ENCODE peak calls at places on chromosomes 4 and X, in seven cellular contexts. L, S, B, H, Q, P and D are unnamed samples.

GRCh38 chr4:98747659-98748091 is 89.3 kb upstream of the TSPAN5 start:
- DNase-seq in L (no peak), S (no peak), B (no peak), H (no peak), Q (no peak), P (no peak), D (no peak)

GRCh38 chrX:13750204-13750603 is 15.7 kb downstream of the OFD1 start:
- DNase-seq in L (no peak), S (peak), B (peak), H (peak), Q (no peak), P (peak), D (no peak)

GRCh38 chr4:26362745-26363439 is 42.1 kb downstream of the RBPJ start:
- DNase-seq in L (no peak), S (no peak), B (no peak), H (no peak), Q (no peak), P (no peak), D (no peak)

GRCh38 chrX:153333271-153333670 is 682 bp upstream of the ZNF275 start:
- DNase-seq in L (no peak), S (no peak), B (no peak), H (no peak), Q (no peak), P (no peak), D (no peak)

GRCh38 chrX:15436220-15436619 is 52.0 kb upstream of the VEGFD start:
- DNase-seq in L (no peak), S (no peak), B (no peak), H (no peak), Q (no peak), P (no peak), D (no peak)

GRCh38 chrX:68190799-68191198 is 242.5 kb downstream of the OPHN1 start:
- DNase-seq in L (no peak), S (no peak), B (no peak), H (no peak), Q (no peak), P (no peak), D (no peak)

GRCh38 chrX:1012678-1013300 is 199.7 kb downstream of the CRLF2 start:
- DNase-seq in L (no peak), S (no peak), B (no peak), H (no peak), Q (no peak), P (peak), D (no peak)

GRCh38 chr4:187849556-187850245 is 145.9 kb upstream of the ZFP42 start:
- DNase-seq in L (no peak), S (no peak), B (no peak), H (no peak), Q (no peak), P (no peak), D (no peak)

GRCh38 chr4:112167790-112168189 is 22.5 kb downstream of the FAM241A start:
- DNase-seq in L (no peak), S (no peak), B (peak), H (no peak), Q (no peak), P (peak), D (no peak)

GRCh38 chr4:35461931-35462659 is 782.2 kb downstream of the ARAP2 start:
- DNase-seq in L (no peak), S (no peak), B (peak), H (no peak), Q (no peak), P (no peak), D (no peak)

GRCh38 chr4:176193898-176194297 is 1.5 kb downstream of the SPATA4 start:
- DNase-seq in L (peak), S (peak), B (no peak), H (no peak), Q (no peak), P (no peak), D (no peak)

GRCh38 chr4:21765810-21766407 is 182.7 kb downstream of the KCNIP4 start:
- DNase-seq in L (peak), S (peak), B (peak), H (peak), Q (no peak), P (no peak), D (no peak)